ENCODE peak calls at places on chromosomes 3 and 15, in five cellular contexts. One of them, this sample, is unnamed.

GRCh38 chr15:22831473-22831872 is 7.0 kb upstream of the NIPA2 start:
- DNase-seq in lung: no peak
- DNase-seq in GM12865: no peak
- DNase-seq in heart left ventricle: no peak
- DNase-seq in activated B cell treated with CpG ODN at 0.5 μM for 24 hours: no peak
- DNase-seq in this sample: no peak

GRCh38 chr3:94990952-94991705 is 928.3 kb downstream of the NSUN3 start:
- DNase-seq in lung: no peak
- DNase-seq in GM12865: no peak
- DNase-seq in heart left ventricle: no peak
- DNase-seq in activated B cell treated with CpG ODN at 0.5 μM for 24 hours: no peak
- DNase-seq in this sample: no peak

GRCh38 chr3:119331661-119332060 is 37.5 kb downstream of the ARHGAP31 start:
- DNase-seq in lung: no peak
- DNase-seq in GM12865: no peak
- DNase-seq in heart left ventricle: no peak
- DNase-seq in activated B cell treated with CpG ODN at 0.5 μM for 24 hours: no peak
- DNase-seq in this sample: peak; percentile 52

GRCh38 chr3:141093971-141094401 is 42.8 kb downstream of the SPSB4 start:
- DNase-seq in lung: no peak
- DNase-seq in GM12865: no peak
- DNase-seq in heart left ventricle: peak; percentile 75
- DNase-seq in activated B cell treated with CpG ODN at 0.5 μM for 24 hours: no peak
- DNase-seq in this sample: no peak

GRCh38 chr15:51970981-51971352 is 611 bp downstream of the LEO1 start:
- DNase-seq in lung: no peak
- DNase-seq in GM12865: no peak
- DNase-seq in heart left ventricle: no peak
- DNase-seq in activated B cell treated with CpG ODN at 0.5 μM for 24 hours: no peak
- DNase-seq in this sample: no peak

GRCh38 chr3:5304789-5305680 is 117.5 kb downstream of the EDEM1 start:
- DNase-seq in lung: no peak
- DNase-seq in GM12865: peak; percentile 74
- DNase-seq in heart left ventricle: peak; percentile 16
- DNase-seq in activated B cell treated with CpG ODN at 0.5 μM for 24 hours: no peak
- DNase-seq in this sample: peak; percentile 29

GRCh38 chr3:177676148-177676547 is 478.9 kb upstream of the TBL1XR1 start:
- DNase-seq in lung: no peak
- DNase-seq in GM12865: no peak
- DNase-seq in heart left ventricle: no peak
- DNase-seq in activated B cell treated with CpG ODN at 0.5 μM for 24 hours: no peak
- DNase-seq in this sample: no peak

GRCh38 chr15:60682615-60683014 is 203.7 kb upstream of the ICE2 start:
- DNase-seq in lung: no peak
- DNase-seq in GM12865: no peak
- DNase-seq in heart left ventricle: no peak
- DNase-seq in activated B cell treated with CpG ODN at 0.5 μM for 24 hours: no peak
- DNase-seq in this sample: no peak

GRCh38 chr15:87368511-87368910 is 888.0 kb downstream of the NTRK3 start:
- DNase-seq in lung: no peak
- DNase-seq in GM12865: no peak
- DNase-seq in heart left ventricle: no peak
- DNase-seq in activated B cell treated with CpG ODN at 0.5 μM for 24 hours: no peak
- DNase-seq in this sample: no peak

GRCh38 chr15:28017423-28017924 is 81.6 kb downstream of the OCA2 start:
- DNase-seq in lung: no peak
- DNase-seq in GM12865: peak; percentile 9
- DNase-seq in heart left ventricle: no peak
- DNase-seq in activated B cell treated with CpG ODN at 0.5 μM for 24 hours: no peak
- DNase-seq in this sample: no peak

GRCh38 chr3:169627073-169627472 is 36.4 kb downstream of the MECOM start:
- DNase-seq in lung: no peak
- DNase-seq in GM12865: peak; percentile 47
- DNase-seq in heart left ventricle: no peak
- DNase-seq in activated B cell treated with CpG ODN at 0.5 μM for 24 hours: no peak
- DNase-seq in this sample: no peak

GRCh38 chr3:48990636-48991421 is 788 bp downstream of the P4HTM start:
- DNase-seq in lung: no peak
- DNase-seq in GM12865: peak; percentile 51
- DNase-seq in heart left ventricle: no peak
- DNase-seq in activated B cell treated with CpG ODN at 0.5 μM for 24 hours: no peak
- DNase-seq in this sample: no peak

GRCh38 chr3:72155391-72156064 is 370.6 kb upstream of the PROK2 start:
- DNase-seq in lung: peak; percentile 33
- DNase-seq in GM12865: no peak
- DNase-seq in heart left ventricle: no peak
- DNase-seq in activated B cell treated with CpG ODN at 0.5 μM for 24 hours: no peak
- DNase-seq in this sample: peak; percentile 97

GRCh38 chr3:120147072-120147871 is 53.0 kb upstream of the GSK3B start:
- DNase-seq in lung: no peak
- DNase-seq in GM12865: peak; percentile 60
- DNase-seq in heart left ventricle: no peak
- DNase-seq in activated B cell treated with CpG ODN at 0.5 μM for 24 hours: no peak
- DNase-seq in this sample: no peak

GRCh38 chr3:13123266-13123665 is 50.0 kb upstream of the IQSEC1 start:
- DNase-seq in lung: no peak
- DNase-seq in GM12865: no peak
- DNase-seq in heart left ventricle: no peak
- DNase-seq in activated B cell treated with CpG ODN at 0.5 μM for 24 hours: no peak
- DNase-seq in this sample: no peak

GRCh38 chr3:13122101-13123055 is 49.1 kb upstream of the IQSEC1 start:
- DNase-seq in lung: peak; percentile 66
- DNase-seq in GM12865: no peak
- DNase-seq in heart left ventricle: no peak
- DNase-seq in activated B cell treated with CpG ODN at 0.5 μM for 24 hours: no peak
- DNase-seq in this sample: no peak

GRCh38 chr3:13120928-13121552 is 47.8 kb upstream of the IQSEC1 start:
- DNase-seq in lung: no peak
- DNase-seq in GM12865: no peak
- DNase-seq in heart left ventricle: no peak
- DNase-seq in activated B cell treated with CpG ODN at 0.5 μM for 24 hours: no peak
- DNase-seq in this sample: no peak

GRCh38 chr3:13120246-13120927 is 47.2 kb upstream of the IQSEC1 start:
- DNase-seq in lung: no peak
- DNase-seq in GM12865: no peak
- DNase-seq in heart left ventricle: no peak
- DNase-seq in activated B cell treated with CpG ODN at 0.5 μM for 24 hours: no peak
- DNase-seq in this sample: no peak

GRCh38 chr3:13121553-13122001 is 48.3 kb upstream of the IQSEC1 start:
- DNase-seq in lung: no peak
- DNase-seq in GM12865: no peak
- DNase-seq in heart left ventricle: no peak
- DNase-seq in activated B cell treated with CpG ODN at 0.5 μM for 24 hours: no peak
- DNase-seq in this sample: no peak
- TF ChIP-seq CTCF in lung: no peak
- TF ChIP-seq CTCF in GM12865: no peak
- TF ChIP-seq CTCF in heart left ventricle: no peak
- TF ChIP-seq CTCF in activated B cell treated with CpG ODN at 0.5 μM for 24 hours: no peak
- TF ChIP-seq CTCF in this sample: no peak

DNA sequence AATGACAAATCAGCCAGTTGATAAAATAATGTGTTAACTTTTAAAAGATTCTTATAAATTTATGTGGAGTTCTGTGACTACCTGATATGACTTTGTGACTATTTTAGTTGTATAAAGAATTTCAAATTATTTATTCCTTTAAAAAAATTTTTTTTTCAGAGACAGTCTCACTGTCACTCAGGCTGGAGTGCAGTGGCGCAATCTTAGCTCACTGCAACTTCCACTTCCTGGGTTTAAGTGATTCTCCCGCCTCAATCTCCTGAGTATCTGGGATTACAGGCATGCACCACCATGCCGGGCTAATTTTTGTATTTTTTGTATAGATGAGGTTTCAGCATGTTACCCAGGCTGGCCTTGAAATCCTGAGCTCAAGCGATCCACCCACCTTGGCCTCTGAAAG is 48.5 kb downstream of the MBNL1 start:
- DNase-seq in lung: no peak
- DNase-seq in GM12865: no peak
- DNase-seq in heart left ventricle: no peak
- DNase-seq in activated B cell treated with CpG ODN at 0.5 μM for 24 hours: no peak
- DNase-seq in this sample: no peak
- TF ChIP-seq CTCF in lung: no peak
- TF ChIP-seq CTCF in GM12865: no peak
- TF ChIP-seq CTCF in heart left ventricle: no peak
- TF ChIP-seq CTCF in activated B cell treated with CpG ODN at 0.5 μM for 24 hours: no peak
- TF ChIP-seq CTCF in this sample: no peak

DNA sequence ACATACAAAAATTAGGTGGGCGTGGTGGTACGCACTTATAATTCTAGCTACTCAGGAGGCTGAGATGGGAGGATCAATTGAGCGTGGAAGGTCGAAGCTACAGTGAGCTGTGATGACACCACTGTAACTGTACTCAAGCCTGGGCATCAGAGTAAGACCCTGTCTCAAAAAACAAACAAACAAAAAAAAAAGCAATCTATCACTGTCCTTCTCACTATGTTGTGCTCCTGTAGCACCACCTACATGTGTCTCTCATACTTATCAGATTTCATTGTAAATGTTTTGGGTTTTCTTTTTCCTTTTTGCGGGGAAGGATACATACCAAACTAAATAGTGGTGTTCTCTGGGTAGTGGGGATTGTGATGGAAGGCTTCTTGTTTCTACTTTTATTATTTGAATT is 14.8 kb downstream of the FANCD2 start:
- DNase-seq in lung: no peak
- DNase-seq in GM12865: no peak
- DNase-seq in heart left ventricle: no peak
- DNase-seq in activated B cell treated with CpG ODN at 0.5 μM for 24 hours: no peak
- DNase-seq in this sample: no peak
- TF ChIP-seq CTCF in lung: no peak
- TF ChIP-seq CTCF in GM12865: no peak
- TF ChIP-seq CTCF in heart left ventricle: no peak
- TF ChIP-seq CTCF in activated B cell treated with CpG ODN at 0.5 μM for 24 hours: no peak
- TF ChIP-seq CTCF in this sample: no peak

GRCh38 chr3:101391413-101391812 is 71.0 kb upstream of the IMPG2 start:
- DNase-seq in lung: no peak
- DNase-seq in GM12865: no peak
- DNase-seq in heart left ventricle: no peak
- DNase-seq in activated B cell treated with CpG ODN at 0.5 μM for 24 hours: no peak
- DNase-seq in this sample: no peak
- TF ChIP-seq CTCF in lung: no peak
- TF ChIP-seq CTCF in GM12865: no peak
- TF ChIP-seq CTCF in heart left ventricle: no peak
- TF ChIP-seq CTCF in activated B cell treated with CpG ODN at 0.5 μM for 24 hours: no peak
- TF ChIP-seq CTCF in this sample: no peak

DNA sequence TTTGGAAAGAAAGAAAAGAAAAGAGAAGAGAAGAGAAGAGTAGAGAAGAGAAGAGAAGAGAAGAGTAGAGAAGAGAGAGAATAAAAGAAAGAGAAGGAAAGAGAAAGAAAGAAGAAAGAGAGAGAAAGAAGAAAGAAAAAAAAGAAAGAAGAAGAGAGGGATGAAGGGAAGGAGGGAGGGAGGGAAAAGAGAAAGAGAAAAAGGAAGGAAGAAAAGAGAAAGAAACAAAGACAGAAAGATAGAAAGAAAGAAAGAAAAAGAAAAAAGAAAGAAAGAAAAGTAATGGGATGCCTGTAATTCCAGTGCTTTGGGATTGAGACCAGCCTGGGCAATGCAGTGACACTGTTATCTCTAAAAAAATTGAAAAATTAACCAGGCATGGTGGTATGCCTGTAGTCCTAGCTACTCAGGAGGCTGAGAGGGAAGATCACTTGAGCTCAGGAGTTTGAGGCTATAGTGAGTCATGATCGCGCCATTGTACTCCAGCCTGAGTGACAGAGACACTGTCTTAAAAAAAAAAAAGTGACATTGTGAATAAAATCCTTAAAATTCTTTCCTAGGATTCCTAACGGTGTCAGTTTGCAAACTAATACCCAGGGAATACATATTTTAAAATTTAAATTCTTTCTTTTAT is 1.7 kb downstream of the RASL12 start:
- DNase-seq in lung: no peak
- DNase-seq in GM12865: no peak
- DNase-seq in heart left ventricle: no peak
- DNase-seq in activated B cell treated with CpG ODN at 0.5 μM for 24 hours: no peak
- DNase-seq in this sample: no peak
- TF ChIP-seq CTCF in lung: no peak
- TF ChIP-seq CTCF in GM12865: no peak
- TF ChIP-seq CTCF in heart left ventricle: no peak
- TF ChIP-seq CTCF in activated B cell treated with CpG ODN at 0.5 μM for 24 hours: peak; percentile 32
- TF ChIP-seq CTCF in this sample: no peak

DNA sequence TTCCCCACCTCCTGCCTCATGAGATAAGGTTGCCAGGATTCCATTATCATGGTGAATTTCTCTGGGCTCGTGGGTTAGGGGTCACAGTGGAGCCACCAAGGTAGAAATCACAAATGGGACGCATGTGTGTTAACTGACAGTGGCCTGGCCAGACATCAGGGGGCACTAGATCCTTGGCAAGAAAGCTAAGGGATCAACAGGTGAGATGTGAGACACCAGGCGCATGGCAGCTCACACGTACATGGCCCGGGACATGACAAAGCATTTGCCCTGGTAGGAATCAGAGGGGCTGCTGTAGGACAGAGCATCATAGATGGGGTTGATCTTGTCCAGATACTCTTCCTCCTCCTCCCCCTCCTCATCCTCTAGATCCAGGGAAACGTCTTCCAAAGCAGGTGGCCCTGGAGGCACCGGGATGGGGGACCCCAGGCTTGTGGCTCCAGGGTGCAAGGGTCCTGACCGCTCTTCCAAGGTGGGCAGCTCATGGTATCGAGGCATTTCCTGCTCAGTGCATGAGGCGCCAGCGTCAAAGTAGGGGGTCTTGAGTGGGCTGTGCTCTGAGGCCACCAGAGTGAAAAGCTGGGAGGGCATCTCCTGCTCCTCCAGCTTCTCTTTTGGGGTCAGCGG is 24.6 kb downstream of the ZBED2 start:
- DNase-seq in lung: no peak
- DNase-seq in GM12865: no peak
- DNase-seq in heart left ventricle: no peak
- DNase-seq in activated B cell treated with CpG ODN at 0.5 μM for 24 hours: no peak
- DNase-seq in this sample: no peak
- TF ChIP-seq CTCF in lung: no peak
- TF ChIP-seq CTCF in GM12865: no peak
- TF ChIP-seq CTCF in heart left ventricle: no peak
- TF ChIP-seq CTCF in activated B cell treated with CpG ODN at 0.5 μM for 24 hours: no peak
- TF ChIP-seq CTCF in this sample: no peak

DNA sequence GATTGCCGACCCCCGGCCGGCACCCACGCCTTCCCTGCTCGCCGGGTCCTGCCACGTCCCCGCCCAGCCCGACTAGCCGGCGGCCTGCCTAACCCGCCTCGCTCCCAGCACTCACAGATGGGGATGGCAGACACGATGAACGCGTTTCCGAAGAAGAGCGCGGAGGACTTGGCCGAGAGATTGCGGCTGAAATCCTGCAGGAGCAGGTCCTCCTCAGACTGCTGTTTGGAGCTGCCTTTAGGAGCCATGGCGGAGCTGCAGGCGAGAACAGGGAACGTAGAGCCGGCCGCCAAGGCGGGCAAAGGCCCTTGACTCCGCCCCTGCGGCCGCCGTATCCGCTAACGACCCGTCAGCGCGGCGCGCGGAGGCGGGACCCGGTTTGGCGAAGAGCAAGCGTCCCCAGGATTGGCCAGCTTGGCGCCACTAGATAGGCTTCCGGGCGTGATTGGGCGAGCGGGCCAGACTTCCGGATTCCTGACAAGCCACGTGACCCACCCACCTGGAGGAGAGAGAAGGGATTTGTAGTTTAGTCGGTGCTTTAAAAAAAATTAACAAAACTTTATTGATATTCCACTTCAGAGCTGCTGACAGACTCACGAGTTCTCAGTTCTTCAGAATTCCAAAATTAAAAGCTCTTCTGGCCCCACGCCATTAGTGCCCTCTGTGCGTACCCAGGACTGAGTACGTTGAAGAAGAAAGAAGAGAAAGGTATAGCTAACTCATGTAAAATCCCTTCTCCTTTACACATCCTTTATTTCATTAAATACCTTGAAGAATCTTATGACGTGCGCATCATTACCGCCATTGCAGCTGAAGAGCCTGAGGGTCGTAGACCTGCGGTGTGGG is at the start of gene SSR3:
- DNase-seq in lung: peak; percentile 99
- DNase-seq in GM12865: peak; percentile 100
- DNase-seq in heart left ventricle: peak; percentile 100
- DNase-seq in activated B cell treated with CpG ODN at 0.5 μM for 24 hours: peak; percentile 94
- DNase-seq in this sample: peak; percentile 99
- TF ChIP-seq CTCF in lung: no peak
- TF ChIP-seq CTCF in GM12865: no peak
- TF ChIP-seq CTCF in heart left ventricle: peak; percentile 21
- TF ChIP-seq CTCF in activated B cell treated with CpG ODN at 0.5 μM for 24 hours: no peak
- TF ChIP-seq CTCF in this sample: peak; percentile 52

This sample was measured in HFFc6.